ENCODE peak calls at places on chromosomes 11 and 22, in five cellular contexts. G is A549, V is K562, I is GM12878, M is HepG2. D is an unnamed sample.

GRCh38 chr11:85182437-85183109 is 444.6 kb downstream of the DLG2 start:
- DNase-seq in G (peak), V (no peak), I (no peak), M (peak), D (no peak)

GRCh38 chr22:22752556-22753477 is 108.4 kb downstream of the GGTLC2 start:
- DNase-seq in G (no peak), V (peak), I (no peak), M (no peak), D (no peak)

GRCh38 chr11:454801-455565 is 4.9 kb downstream of the PTDSS2 start:
- DNase-seq in G (no peak), V (no peak), I (no peak), M (no peak), D (no peak)

GRCh38 chr11:29217901-29218300 is 798.9 kb downstream of the KCNA4 start:
- DNase-seq in G (no peak), V (no peak), I (no peak), M (no peak), D (no peak)

GRCh38 chr11:126370016-126370415 is 14.5 kb downstream of the ST3GAL4 start:
- DNase-seq in G (no peak), V (no peak), I (no peak), M (no peak), D (no peak)

GRCh38 chr11:10405858-10406592 is 49.0 kb upstream of the AMPD3 start:
- DNase-seq in G (peak), V (peak), I (peak), M (peak), D (peak)

GRCh38 chr22:50406416-50407170 is 63.5 kb downstream of the PPP6R2 start:
- DNase-seq in G (no peak), V (no peak), I (no peak), M (no peak), D (no peak)

GRCh38 chr22:44218071-44218470 is 37.3 kb downstream of the PARVG start:
- DNase-seq in G (no peak), V (no peak), I (no peak), M (no peak), D (no peak)

GRCh38 chr22:45164217-45165123 is 745 bp downstream of the NUP50 start:
- DNase-seq in G (peak), V (peak), I (no peak), M (no peak), D (peak)

DNA sequence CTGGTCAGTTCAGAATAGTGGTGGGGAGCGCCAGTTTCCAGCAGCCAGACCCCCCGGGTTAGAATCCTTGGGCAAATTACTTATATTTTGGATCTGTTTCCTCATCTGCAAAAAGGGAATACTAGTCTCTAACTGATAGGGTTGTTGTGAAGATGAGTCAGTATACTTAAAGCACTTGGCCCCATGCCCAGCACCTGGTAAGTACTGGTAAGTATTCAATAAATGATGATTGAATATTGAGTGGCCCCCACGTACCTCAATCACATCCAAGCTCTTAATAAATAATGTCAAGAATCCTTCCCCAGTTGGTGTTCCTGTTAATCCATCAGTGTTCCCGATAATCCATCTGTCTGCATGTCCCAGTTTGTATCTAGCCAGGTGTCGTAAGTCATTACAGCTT is 12.1 kb downstream of the ACP2 start:
- DNase-seq in G (no peak), V (no peak), I (no peak), M (no peak), D (peak)
- TF ChIP-seq MYC in G (no peak), V (no peak), I (no peak), M (no peak), D (no peak)

GRCh38 chr11:46457659-46458058 is 66.1 kb upstream of the CHRM4 start:
- DNase-seq in G (no peak), V (no peak), I (no peak), M (no peak), D (no peak)

GRCh38 chr11:46463701-46464100 is 72.1 kb upstream of the CHRM4 start:
- DNase-seq in G (no peak), V (no peak), I (no peak), M (no peak), D (no peak)

GRCh38 chr11:46458491-46458890 is 66.9 kb upstream of the CHRM4 start:
- DNase-seq in G (no peak), V (no peak), I (no peak), M (no peak), D (no peak)

GRCh38 chr11:46465683-46466082 is 74.1 kb upstream of the CHRM4 start:
- DNase-seq in G (no peak), V (no peak), I (no peak), M (peak), D (no peak)

GRCh38 chr11:46461461-46461927 is 69.9 kb upstream of the CHRM4 start:
- DNase-seq in G (no peak), V (no peak), I (no peak), M (peak), D (peak)
- H3K4me2 ChIP-seq in G (no peak), V (no peak), I (no peak), M (no peak), D (peak)

DNA sequence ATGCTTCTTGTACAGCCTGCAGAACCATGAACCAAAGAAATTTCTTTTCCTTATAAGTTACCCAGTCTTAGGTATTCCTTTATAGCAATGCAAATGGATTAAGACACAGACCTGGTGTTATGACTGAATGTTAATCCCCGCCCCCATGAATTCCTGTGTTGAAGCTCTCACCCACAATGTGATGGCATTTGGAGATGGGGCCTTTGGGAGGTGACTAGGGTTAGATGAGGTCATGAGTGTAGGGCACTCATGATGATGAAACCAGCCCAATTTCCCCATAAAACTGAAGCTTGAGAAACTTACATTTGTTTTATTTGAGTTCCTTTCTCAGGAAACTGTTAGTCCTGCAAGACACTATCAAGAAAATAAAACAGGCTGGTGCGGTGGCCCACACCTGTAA is 115.8 kb upstream of the THY1 start:
- DNase-seq in G (no peak), V (no peak), I (no peak), M (no peak), D (no peak)
- TF ChIP-seq MYC in G (no peak), V (no peak), I (no peak), M (no peak), D (no peak)

DNA sequence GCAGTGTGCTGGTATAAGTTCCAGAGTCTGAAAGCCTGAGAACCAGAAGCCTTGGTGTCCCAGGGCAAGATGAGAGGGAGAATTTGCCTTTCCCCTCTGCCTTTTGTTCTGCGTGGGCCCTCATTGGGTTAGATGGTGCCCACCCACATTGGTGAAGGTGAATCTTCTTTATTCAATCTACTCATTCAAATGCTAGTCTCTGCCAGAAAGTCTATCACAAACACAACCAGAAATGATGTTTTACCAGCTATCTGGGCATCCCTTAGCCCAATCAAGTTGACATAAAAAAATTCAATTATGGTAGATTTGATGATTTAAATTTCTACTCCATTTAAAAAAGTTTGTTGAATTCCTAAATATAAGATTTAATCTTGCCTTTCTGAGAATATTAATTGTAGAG is 22.2 kb downstream of the CSTPP1 start:
- DNase-seq in G (no peak), V (no peak), I (no peak), M (no peak), D (no peak)
- H3K4me2 ChIP-seq in G (no peak), V (no peak), I (no peak), M (no peak), D (no peak)

GRCh38 chr11:109644158-109644557 is 222.2 kb downstream of the C11orf87 start:
- DNase-seq in G (no peak), V (no peak), I (no peak), M (no peak), D (no peak)

GRCh38 chr11:109641549-109641948 is 219.6 kb downstream of the C11orf87 start:
- DNase-seq in G (peak), V (no peak), I (no peak), M (peak), D (no peak)
- TF ChIP-seq MYC in G (no peak), V (no peak), I (no peak), M (no peak), D (no peak)

GRCh38 chr11:69422645-69423044 is 58.8 kb upstream of the LINC01488 start:
- DNase-seq in G (no peak), V (no peak), I (no peak), M (no peak), D (no peak)
- H3K4me2 ChIP-seq in G (no peak), V (no peak), I (no peak), M (no peak), D (no peak)

DNA sequence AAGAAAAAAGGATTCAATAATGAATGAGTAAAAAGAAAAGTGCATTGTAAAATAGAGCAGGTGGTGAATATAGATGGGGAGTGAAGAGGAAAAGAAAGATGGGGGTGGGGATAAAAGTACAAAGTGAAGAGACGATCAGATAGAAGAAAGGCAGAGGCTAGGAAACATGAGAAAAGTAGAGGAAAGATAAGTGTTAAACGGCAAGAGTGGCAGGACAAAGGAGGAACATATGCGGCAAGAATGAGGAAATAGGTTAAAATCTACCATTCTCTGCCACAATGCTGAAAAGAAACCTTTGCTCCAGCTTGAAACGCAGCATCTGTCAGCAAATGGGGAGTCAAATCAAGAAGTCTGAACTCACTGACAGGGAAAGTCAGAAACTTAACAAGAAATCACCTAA is 6.8 kb downstream of the FUT4 start:
- DNase-seq in G (no peak), V (no peak), I (no peak), M (no peak), D (no peak)
- TF ChIP-seq MYC in G (no peak), V (no peak), I (no peak), M (no peak), D (no peak)

GRCh38 chr22:24593810-24594568 is 1.1 kb upstream of the LRRC75B start:
- DNase-seq in G (no peak), V (no peak), I (no peak), M (peak), D (no peak)

GRCh38 chr22:24591286-24591830 is 1.5 kb downstream of the LRRC75B start:
- DNase-seq in G (no peak), V (no peak), I (no peak), M (no peak), D (no peak)

GRCh38 chr22:24592846-24593809 is at the start of gene LRRC75B:
- DNase-seq in G (peak), V (peak), I (no peak), M (peak), D (peak)

GRCh38 chr22:24590596-24591173 is 2.2 kb downstream of the LRRC75B start:
- DNase-seq in G (no peak), V (no peak), I (no peak), M (no peak), D (no peak)

DNA sequence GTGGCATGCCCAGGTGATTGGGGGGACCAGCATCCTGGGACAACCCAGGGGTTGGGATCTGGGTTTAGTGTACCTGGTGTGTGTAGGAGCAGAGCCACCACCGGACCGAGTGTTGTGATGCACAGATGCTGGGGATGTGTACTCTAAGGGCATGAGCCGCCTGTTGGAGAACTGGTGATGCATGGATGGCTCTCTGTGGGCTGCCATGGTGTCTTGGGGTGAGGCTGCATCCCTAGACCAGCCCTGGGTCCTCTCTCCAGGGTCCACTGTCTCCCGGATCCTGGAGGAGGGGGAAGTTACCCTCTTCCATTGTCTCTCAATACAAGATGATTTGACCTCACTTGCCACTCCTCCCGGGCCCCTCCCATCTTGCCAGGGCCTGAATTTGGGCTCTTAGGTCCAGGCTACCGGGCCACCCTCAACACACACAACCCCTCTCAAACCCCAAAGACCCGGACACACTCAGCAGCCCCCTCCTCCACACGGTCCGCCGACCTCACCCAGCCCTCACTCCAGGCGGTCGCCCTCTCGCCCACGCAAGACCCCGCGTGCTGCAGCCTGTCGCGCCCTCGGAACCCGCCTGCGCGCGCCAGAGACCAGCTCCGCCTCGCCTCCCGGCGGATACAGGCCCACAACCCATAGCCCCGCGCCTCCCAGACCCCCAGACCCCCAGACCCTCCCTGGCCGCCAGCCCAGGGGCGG is 578 bp downstream of the LRRC75B start:
- DNase-seq in G (no peak), V (no peak), I (no peak), M (no peak), D (peak)
- H3K4me2 ChIP-seq in G (peak), V (peak), I (peak), M (peak), D (peak)